ENCODE peak calls at places on chromosomes 13 and 19, in nine cellular contexts. One of them, this sample, is unnamed.

GRCh38 chr19:32581704-32582164 is 744 bp downstream of the PDCD5 start:
- DNase-seq in thyroid gland: no peak
- DNase-seq in heart left ventricle: peak; percentile 37
- DNase-seq in uterus: peak; percentile 28
- DNase-seq in endothelial cell of umbilical vein: peak; percentile 39
- DNase-seq in body of pancreas: no peak
- DNase-seq in transverse colon: peak; percentile 38
- DNase-seq in adrenal gland: no peak
- DNase-seq in A549: peak; percentile 58
- DNase-seq in this sample: peak; percentile 30

GRCh38 chr13:53522034-53522433 is 493.4 kb downstream of the OLFM4 start:
- DNase-seq in thyroid gland: no peak
- DNase-seq in heart left ventricle: no peak
- DNase-seq in uterus: no peak
- DNase-seq in endothelial cell of umbilical vein: no peak
- DNase-seq in body of pancreas: no peak
- DNase-seq in transverse colon: no peak
- DNase-seq in adrenal gland: no peak
- DNase-seq in A549: no peak
- DNase-seq in this sample: no peak

GRCh38 chr13:79522583-79522982 is 41.6 kb downstream of the NDFIP2 start:
- DNase-seq in thyroid gland: no peak
- DNase-seq in heart left ventricle: no peak
- DNase-seq in uterus: no peak
- DNase-seq in endothelial cell of umbilical vein: peak; percentile 44
- DNase-seq in body of pancreas: no peak
- DNase-seq in transverse colon: no peak
- DNase-seq in adrenal gland: no peak
- DNase-seq in A549: no peak
- DNase-seq in this sample: no peak

GRCh38 chr19:2770055-2771013 is 12.7 kb downstream of the SGTA start:
- DNase-seq in thyroid gland: no peak
- DNase-seq in heart left ventricle: peak; percentile 82
- DNase-seq in uterus: no peak
- DNase-seq in endothelial cell of umbilical vein: no peak
- DNase-seq in body of pancreas: no peak
- DNase-seq in transverse colon: peak; percentile 51
- DNase-seq in adrenal gland: no peak
- DNase-seq in A549: no peak
- DNase-seq in this sample: no peak

GRCh38 chr19:2255982-2256685 is at the start of gene JSRP1:
- DNase-seq in thyroid gland: no peak
- DNase-seq in heart left ventricle: no peak
- DNase-seq in uterus: no peak
- DNase-seq in endothelial cell of umbilical vein: no peak
- DNase-seq in body of pancreas: no peak
- DNase-seq in transverse colon: no peak
- DNase-seq in adrenal gland: no peak
- DNase-seq in A549: no peak
- DNase-seq in this sample: no peak

GRCh38 chr19:35153701-35154534 is 617 bp upstream of the FXYD5 start:
- DNase-seq in thyroid gland: no peak
- DNase-seq in heart left ventricle: peak; percentile 40
- DNase-seq in uterus: no peak
- DNase-seq in endothelial cell of umbilical vein: peak; percentile 47
- DNase-seq in body of pancreas: no peak
- DNase-seq in transverse colon: peak; percentile 56
- DNase-seq in adrenal gland: no peak
- DNase-seq in A549: peak; percentile 95
- DNase-seq in this sample: no peak

GRCh38 chr19:57560049-57560491 is 407 bp upstream of the ZNF550 start:
- DNase-seq in thyroid gland: peak; percentile 13
- DNase-seq in heart left ventricle: peak; percentile 42
- DNase-seq in uterus: peak; percentile 13
- DNase-seq in endothelial cell of umbilical vein: no peak
- DNase-seq in body of pancreas: no peak
- DNase-seq in transverse colon: no peak
- DNase-seq in adrenal gland: peak; percentile 27
- DNase-seq in A549: no peak
- DNase-seq in this sample: peak; percentile 76

GRCh38 chr13:29954082-29955043 is 103.9 kb upstream of the UBL3 start:
- DNase-seq in thyroid gland: peak; percentile 56
- DNase-seq in heart left ventricle: no peak
- DNase-seq in uterus: no peak
- DNase-seq in endothelial cell of umbilical vein: no peak
- DNase-seq in body of pancreas: no peak
- DNase-seq in transverse colon: no peak
- DNase-seq in adrenal gland: no peak
- DNase-seq in A549: no peak
- DNase-seq in this sample: no peak

GRCh38 chr19:3348042-3348441 is 18.3 kb upstream of the NFIC start:
- DNase-seq in thyroid gland: no peak
- DNase-seq in heart left ventricle: no peak
- DNase-seq in uterus: no peak
- DNase-seq in endothelial cell of umbilical vein: no peak
- DNase-seq in body of pancreas: no peak
- DNase-seq in transverse colon: no peak
- DNase-seq in adrenal gland: no peak
- DNase-seq in A549: no peak
- DNase-seq in this sample: no peak

GRCh38 chr19:49512970-49513745 is 697 bp downstream of the FCGRT start:
- DNase-seq in thyroid gland: peak; percentile 58
- DNase-seq in heart left ventricle: peak; percentile 69
- DNase-seq in uterus: peak; percentile 70
- DNase-seq in endothelial cell of umbilical vein: peak; percentile 44
- DNase-seq in body of pancreas: no peak
- DNase-seq in transverse colon: peak; percentile 75
- DNase-seq in adrenal gland: no peak
- DNase-seq in A549: no peak
- DNase-seq in this sample: no peak

GRCh38 chr19:58097783-58098681 is at the start of gene ZSCAN18:
- DNase-seq in thyroid gland: peak; percentile 98
- DNase-seq in heart left ventricle: peak; percentile 98
- DNase-seq in uterus: peak; percentile 98
- DNase-seq in endothelial cell of umbilical vein: peak; percentile 93
- DNase-seq in body of pancreas: peak; percentile 98
- DNase-seq in transverse colon: peak; percentile 96
- DNase-seq in adrenal gland: peak; percentile 97
- DNase-seq in A549: peak; percentile 61
- DNase-seq in this sample: peak; percentile 99

GRCh38 chr19:18155095-18156087 is 2.4 kb downstream of the PIK3R2 start:
- DNase-seq in thyroid gland: no peak
- DNase-seq in heart left ventricle: no peak
- DNase-seq in uterus: no peak
- DNase-seq in endothelial cell of umbilical vein: no peak
- DNase-seq in body of pancreas: no peak
- DNase-seq in transverse colon: peak; percentile 59
- DNase-seq in adrenal gland: peak; percentile 80
- DNase-seq in A549: no peak
- DNase-seq in this sample: no peak

GRCh38 chr19:18150776-18151624 is 2.0 kb upstream of the PIK3R2 start:
- DNase-seq in thyroid gland: no peak
- DNase-seq in heart left ventricle: no peak
- DNase-seq in uterus: no peak
- DNase-seq in endothelial cell of umbilical vein: no peak
- DNase-seq in body of pancreas: no peak
- DNase-seq in transverse colon: no peak
- DNase-seq in adrenal gland: no peak
- DNase-seq in A549: no peak
- DNase-seq in this sample: no peak

GRCh38 chr19:18153555-18154134 is 682 bp downstream of the PIK3R2 start:
- DNase-seq in thyroid gland: peak; percentile 39
- DNase-seq in heart left ventricle: peak; percentile 39
- DNase-seq in uterus: no peak
- DNase-seq in endothelial cell of umbilical vein: no peak
- DNase-seq in body of pancreas: no peak
- DNase-seq in transverse colon: peak; percentile 48
- DNase-seq in adrenal gland: peak; percentile 67
- DNase-seq in A549: no peak
- DNase-seq in this sample: no peak

GRCh38 chr19:18152444-18152816 is 533 bp upstream of the PIK3R2 start:
- DNase-seq in thyroid gland: peak; percentile 98
- DNase-seq in heart left ventricle: peak; percentile 96
- DNase-seq in uterus: peak; percentile 98
- DNase-seq in endothelial cell of umbilical vein: peak; percentile 97
- DNase-seq in body of pancreas: peak; percentile 94
- DNase-seq in transverse colon: peak; percentile 98
- DNase-seq in adrenal gland: peak; percentile 96
- DNase-seq in A549: peak; percentile 91
- DNase-seq in this sample: peak; percentile 99

GRCh38 chr19:18152817-18153554 is at the start of gene PIK3R2:
- DNase-seq in thyroid gland: peak; percentile 100
- DNase-seq in heart left ventricle: peak; percentile 100
- DNase-seq in uterus: peak; percentile 100
- DNase-seq in endothelial cell of umbilical vein: peak; percentile 98
- DNase-seq in body of pancreas: peak; percentile 99
- DNase-seq in transverse colon: peak; percentile 100
- DNase-seq in adrenal gland: peak; percentile 100
- DNase-seq in A549: peak; percentile 86
- DNase-seq in this sample: peak; percentile 99
- TF ChIP-seq POLR2A in thyroid gland: peak; percentile 87
- TF ChIP-seq POLR2A in heart left ventricle: no peak
- TF ChIP-seq POLR2A in uterus: peak; percentile 85
- TF ChIP-seq POLR2A in endothelial cell of umbilical vein: no peak
- TF ChIP-seq POLR2A in body of pancreas: peak; percentile 32
- TF ChIP-seq POLR2A in transverse colon: peak; percentile 24
- TF ChIP-seq POLR2A in adrenal gland: peak; percentile 32
- TF ChIP-seq POLR2A in A549: peak; percentile 26
- TF ChIP-seq POLR2A in this sample: peak; percentile 64

GRCh38 chr19:55368701-55369563 is 1.3 kb downstream of the IL11 start:
- DNase-seq in thyroid gland: no peak
- DNase-seq in heart left ventricle: no peak
- DNase-seq in uterus: no peak
- DNase-seq in endothelial cell of umbilical vein: no peak
- DNase-seq in body of pancreas: no peak
- DNase-seq in transverse colon: no peak
- DNase-seq in adrenal gland: no peak
- DNase-seq in A549: no peak
- DNase-seq in this sample: peak; percentile 89

GRCh38 chr19:55366790-55367189 is 3.5 kb downstream of the IL11 start:
- DNase-seq in thyroid gland: no peak
- DNase-seq in heart left ventricle: no peak
- DNase-seq in uterus: no peak
- DNase-seq in endothelial cell of umbilical vein: no peak
- DNase-seq in body of pancreas: no peak
- DNase-seq in transverse colon: no peak
- DNase-seq in adrenal gland: no peak
- DNase-seq in A549: no peak
- DNase-seq in this sample: no peak

GRCh38 chr19:55365922-55366321 is 2.9 kb upstream of the GARIN5B start:
- DNase-seq in thyroid gland: no peak
- DNase-seq in heart left ventricle: no peak
- DNase-seq in uterus: no peak
- DNase-seq in endothelial cell of umbilical vein: no peak
- DNase-seq in body of pancreas: no peak
- DNase-seq in transverse colon: no peak
- DNase-seq in adrenal gland: no peak
- DNase-seq in A549: no peak
- DNase-seq in this sample: no peak

GRCh38 chr19:55369651-55370304 is 485 bp downstream of the IL11 start:
- DNase-seq in thyroid gland: no peak
- DNase-seq in heart left ventricle: no peak
- DNase-seq in uterus: no peak
- DNase-seq in endothelial cell of umbilical vein: no peak
- DNase-seq in body of pancreas: no peak
- DNase-seq in transverse colon: no peak
- DNase-seq in adrenal gland: no peak
- DNase-seq in A549: peak; percentile 98
- DNase-seq in this sample: peak; percentile 99

GRCh38 chr19:55368106-55368505 is 2.2 kb downstream of the IL11 start:
- DNase-seq in thyroid gland: no peak
- DNase-seq in heart left ventricle: no peak
- DNase-seq in uterus: no peak
- DNase-seq in endothelial cell of umbilical vein: no peak
- DNase-seq in body of pancreas: no peak
- DNase-seq in transverse colon: no peak
- DNase-seq in adrenal gland: no peak
- DNase-seq in A549: no peak
- DNase-seq in this sample: no peak
- TF ChIP-seq POLR2A in thyroid gland: no peak
- TF ChIP-seq POLR2A in heart left ventricle: no peak
- TF ChIP-seq POLR2A in uterus: no peak
- TF ChIP-seq POLR2A in endothelial cell of umbilical vein: no peak
- TF ChIP-seq POLR2A in body of pancreas: no peak
- TF ChIP-seq POLR2A in transverse colon: no peak
- TF ChIP-seq POLR2A in adrenal gland: no peak
- TF ChIP-seq POLR2A in A549: no peak
- TF ChIP-seq POLR2A in this sample: no peak

DNA sequence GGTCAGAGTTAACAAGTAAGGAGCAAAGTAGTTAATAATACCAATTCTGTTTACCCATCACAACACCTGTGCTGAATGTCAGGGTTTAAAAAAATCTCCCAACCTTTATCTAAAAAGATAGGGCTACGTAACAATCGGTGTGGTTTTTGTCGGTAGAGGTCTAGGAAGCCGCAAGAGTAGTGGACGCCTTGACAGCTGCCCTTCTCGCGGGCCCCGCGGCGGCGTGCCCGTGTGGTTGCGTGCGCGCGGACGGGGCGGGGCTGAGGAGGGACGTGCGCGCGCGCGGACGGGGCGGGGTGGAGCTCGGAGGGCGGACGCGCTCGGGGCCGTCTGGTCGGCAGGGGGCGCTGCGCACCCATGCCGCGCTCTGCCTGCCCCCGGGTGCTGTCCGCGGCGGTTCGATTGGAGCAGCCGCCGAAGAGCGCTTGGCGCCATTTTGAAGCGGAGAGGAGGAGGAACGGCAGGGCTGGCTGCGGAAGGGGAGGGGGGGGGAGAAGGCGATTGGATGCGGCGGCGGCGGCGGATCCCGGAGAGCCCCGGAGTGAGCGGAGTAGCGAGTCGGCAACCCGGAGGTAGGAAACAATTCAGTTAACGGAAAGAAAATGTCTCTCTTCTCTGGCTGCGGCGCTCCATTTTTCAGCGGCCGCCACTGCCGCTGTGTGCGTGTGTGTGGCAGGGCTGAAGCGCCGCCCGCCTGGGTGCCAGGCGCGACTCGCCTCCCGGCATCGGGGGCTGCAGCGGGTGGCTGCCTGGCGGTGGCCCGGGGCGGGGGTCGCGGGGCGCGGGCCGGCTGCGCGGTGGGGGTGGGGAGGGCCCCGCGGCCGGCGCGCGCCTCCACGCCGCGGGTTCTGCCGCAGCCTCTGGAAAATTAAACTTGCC is at the start of gene PDS5B:
- DNase-seq in thyroid gland: peak; percentile 93
- DNase-seq in heart left ventricle: peak; percentile 96
- DNase-seq in uterus: peak; percentile 93
- DNase-seq in endothelial cell of umbilical vein: peak; percentile 96
- DNase-seq in body of pancreas: peak; percentile 94
- DNase-seq in transverse colon: peak; percentile 95
- DNase-seq in adrenal gland: peak; percentile 95
- DNase-seq in A549: peak; percentile 62
- DNase-seq in this sample: peak; percentile 77
- TF ChIP-seq POLR2A in thyroid gland: peak; percentile 77
- TF ChIP-seq POLR2A in heart left ventricle: no peak
- TF ChIP-seq POLR2A in uterus: peak; percentile 78
- TF ChIP-seq POLR2A in endothelial cell of umbilical vein: peak; percentile 83
- TF ChIP-seq POLR2A in body of pancreas: peak; percentile 15
- TF ChIP-seq POLR2A in transverse colon: peak; percentile 66
- TF ChIP-seq POLR2A in adrenal gland: peak; percentile 23
- TF ChIP-seq POLR2A in A549: no peak
- TF ChIP-seq POLR2A in this sample: peak; percentile 46

GRCh38 chr19:41871573-41872383 is 5.3 kb upstream of the CD79A start:
- DNase-seq in thyroid gland: no peak
- DNase-seq in heart left ventricle: peak; percentile 53
- DNase-seq in uterus: no peak
- DNase-seq in endothelial cell of umbilical vein: no peak
- DNase-seq in body of pancreas: no peak
- DNase-seq in transverse colon: peak; percentile 78
- DNase-seq in adrenal gland: no peak
- DNase-seq in A549: no peak
- DNase-seq in this sample: no peak
- TF ChIP-seq POLR2A in thyroid gland: no peak
- TF ChIP-seq POLR2A in heart left ventricle: no peak
- TF ChIP-seq POLR2A in uterus: no peak
- TF ChIP-seq POLR2A in endothelial cell of umbilical vein: no peak
- TF ChIP-seq POLR2A in body of pancreas: no peak
- TF ChIP-seq POLR2A in transverse colon: no peak
- TF ChIP-seq POLR2A in adrenal gland: no peak
- TF ChIP-seq POLR2A in A549: no peak
- TF ChIP-seq POLR2A in this sample: no peak